ENCODE peak calls at places on chromosomes 7 and 10, in eight cellular contexts. M is RWPE1; K is AG09319; Q is neural progenitor cell; R is CD8-positive, alpha-beta T cell; T is left ventricle myocardium inferior; W is pancreas; P is GM12865. O is an unnamed sample.

GRCh38 chr10:28281726-28282325 is 21.0 kb downstream of the MPP7 start:
- DNase-seq in M (no peak), K (no peak), Q (peak; percentile 11), R (no peak), T (no peak), W (peak; percentile 48), P (no peak), O (no peak)

GRCh38 chr7:85405016-85405415 is 218.2 kb upstream of the SEMA3D start:
- DNase-seq in M (no peak), K (no peak), Q (no peak), R (no peak), T (no peak), W (no peak), P (no peak), O (no peak)

GRCh38 chr7:22666732-22667131 is 60.3 kb upstream of the IL6 start:
- DNase-seq in M (peak; percentile 45), K (no peak), Q (no peak), R (no peak), T (no peak), W (no peak), P (no peak), O (no peak)

GRCh38 chr7:128867842-128868623 is 5.4 kb downstream of the ATP6V1F start:
- DNase-seq in M (no peak), K (no peak), Q (no peak), R (no peak), T (no peak), W (no peak), P (no peak), O (no peak)

GRCh38 chr10:101319241-101319915 is 34.6 kb upstream of the BTRC start:
- DNase-seq in M (no peak), K (no peak), Q (peak; percentile 75), R (no peak), T (no peak), W (no peak), P (no peak), O (no peak)

GRCh38 chr7:85483205-85483604 is 296.3 kb upstream of the SEMA3D start:
- DNase-seq in M (no peak), K (peak; percentile 79), Q (no peak), R (no peak), T (no peak), W (no peak), P (no peak), O (no peak)

GRCh38 chr10:91924212-91925021 is 847 bp downstream of the BTAF1 start:
- DNase-seq in M (no peak), K (no peak), Q (no peak), R (no peak), T (no peak), W (no peak), P (no peak), O (no peak)

GRCh38 chr7:74338366-74339108 is 49.3 kb downstream of the CLIP2 start:
- DNase-seq in M (no peak), K (no peak), Q (no peak), R (no peak), T (no peak), W (no peak), P (no peak), O (no peak)

GRCh38 chr10:72175166-72175565 is 40.6 kb upstream of the ANAPC16 start:
- DNase-seq in M (no peak), K (no peak), Q (no peak), R (no peak), T (no peak), W (no peak), P (peak; percentile 47), O (no peak)

GRCh38 chr7:31735991-31736982 is 49.3 kb downstream of the PPP1R17 start:
- DNase-seq in M (peak; percentile 56), K (peak; percentile 11), Q (peak; percentile 80), R (no peak), T (peak; percentile 20), W (peak; percentile 43), P (peak; percentile 37), O (peak; percentile 75)

GRCh38 chr10:95906675-95907453 is 911 bp upstream of the CC2D2B start:
- DNase-seq in M (peak; percentile 54), K (peak; percentile 12), Q (peak; percentile 60), R (peak; percentile 20), T (peak; percentile 26), W (peak; percentile 19), P (peak; percentile 69), O (peak; percentile 51)
- TF ChIP-seq CTCF in M (no peak), K (peak; percentile 26), Q (no peak), R (no peak), T (peak; percentile 8), W (no peak), P (peak; percentile 18), O (no peak)

GRCh38 chr10:80506189-80506575 is 31.5 kb upstream of the SH2D4B start:
- DNase-seq in M (peak; percentile 92), K (no peak), Q (no peak), R (no peak), T (no peak), W (no peak), P (no peak), O (no peak)

GRCh38 chr10:80507484-80507880 is 30.2 kb upstream of the SH2D4B start:
- DNase-seq in M (no peak), K (no peak), Q (no peak), R (no peak), T (no peak), W (no peak), P (no peak), O (no peak)

GRCh38 chr10:80504897-80505465 is 32.7 kb upstream of the SH2D4B start:
- DNase-seq in M (no peak), K (no peak), Q (no peak), R (no peak), T (no peak), W (no peak), P (no peak), O (no peak)

GRCh38 chr10:80509108-80509402 is 28.6 kb upstream of the SH2D4B start:
- DNase-seq in M (no peak), K (no peak), Q (no peak), R (no peak), T (no peak), W (no peak), P (no peak), O (no peak)

GRCh38 chr10:80506836-80507483 is 30.7 kb upstream of the SH2D4B start:
- DNase-seq in M (no peak), K (no peak), Q (no peak), R (no peak), T (no peak), W (no peak), P (no peak), O (no peak)
- TF ChIP-seq CTCF in M (no peak), K (no peak), Q (no peak), R (no peak), T (no peak), W (no peak), P (no peak), O (no peak)

DNA sequence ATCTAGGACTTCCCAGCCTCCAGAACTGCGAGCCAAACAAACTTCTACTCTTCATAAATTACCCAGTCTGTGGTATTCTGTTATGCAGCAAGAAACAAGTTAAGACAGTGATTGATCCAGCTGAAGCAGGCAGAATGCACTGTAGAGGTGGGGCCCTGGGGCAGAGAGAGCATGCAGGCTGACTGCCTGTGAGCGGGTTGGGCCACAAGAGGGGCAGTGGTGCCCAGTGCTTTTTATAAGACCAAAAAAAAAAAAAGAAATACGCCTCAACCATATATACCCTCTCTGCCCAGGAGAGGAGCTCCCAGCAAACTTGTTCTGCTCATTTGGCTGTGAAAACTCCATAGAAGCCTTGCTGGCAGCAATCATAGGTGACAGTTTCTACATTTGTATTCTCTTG is 104.7 kb downstream of the SORBS1 start:
- DNase-seq in M (peak; percentile 26), K (no peak), Q (no peak), R (no peak), T (no peak), W (no peak), P (no peak), O (no peak)
- TF ChIP-seq CTCF in M (no peak), K (no peak), Q (no peak), R (no peak), T (peak; percentile 40), W (no peak), P (no peak), O (no peak)

GRCh38 chr10:15426558-15426957 is 55.5 kb upstream of the FAM171A1 start:
- DNase-seq in M (no peak), K (no peak), Q (no peak), R (no peak), T (no peak), W (no peak), P (peak; percentile 25), O (no peak)

GRCh38 chr10:15430969-15431791 is 60.1 kb upstream of the FAM171A1 start:
- DNase-seq in M (no peak), K (no peak), Q (no peak), R (no peak), T (no peak), W (no peak), P (no peak), O (no peak)

GRCh38 chr10:15426115-15426514 is 55.0 kb upstream of the FAM171A1 start:
- DNase-seq in M (no peak), K (no peak), Q (no peak), R (no peak), T (no peak), W (no peak), P (no peak), O (no peak)

GRCh38 chr10:15427836-15428414 is 56.8 kb upstream of the FAM171A1 start:
- DNase-seq in M (no peak), K (no peak), Q (peak; percentile 62), R (no peak), T (no peak), W (no peak), P (peak; percentile 5), O (no peak)
- TF ChIP-seq CTCF in M (peak; percentile 44), K (peak; percentile 51), Q (peak; percentile 80), R (peak; percentile 18), T (peak; percentile 65), W (peak; percentile 13), P (peak; percentile 15), O (peak; percentile 38)

DNA sequence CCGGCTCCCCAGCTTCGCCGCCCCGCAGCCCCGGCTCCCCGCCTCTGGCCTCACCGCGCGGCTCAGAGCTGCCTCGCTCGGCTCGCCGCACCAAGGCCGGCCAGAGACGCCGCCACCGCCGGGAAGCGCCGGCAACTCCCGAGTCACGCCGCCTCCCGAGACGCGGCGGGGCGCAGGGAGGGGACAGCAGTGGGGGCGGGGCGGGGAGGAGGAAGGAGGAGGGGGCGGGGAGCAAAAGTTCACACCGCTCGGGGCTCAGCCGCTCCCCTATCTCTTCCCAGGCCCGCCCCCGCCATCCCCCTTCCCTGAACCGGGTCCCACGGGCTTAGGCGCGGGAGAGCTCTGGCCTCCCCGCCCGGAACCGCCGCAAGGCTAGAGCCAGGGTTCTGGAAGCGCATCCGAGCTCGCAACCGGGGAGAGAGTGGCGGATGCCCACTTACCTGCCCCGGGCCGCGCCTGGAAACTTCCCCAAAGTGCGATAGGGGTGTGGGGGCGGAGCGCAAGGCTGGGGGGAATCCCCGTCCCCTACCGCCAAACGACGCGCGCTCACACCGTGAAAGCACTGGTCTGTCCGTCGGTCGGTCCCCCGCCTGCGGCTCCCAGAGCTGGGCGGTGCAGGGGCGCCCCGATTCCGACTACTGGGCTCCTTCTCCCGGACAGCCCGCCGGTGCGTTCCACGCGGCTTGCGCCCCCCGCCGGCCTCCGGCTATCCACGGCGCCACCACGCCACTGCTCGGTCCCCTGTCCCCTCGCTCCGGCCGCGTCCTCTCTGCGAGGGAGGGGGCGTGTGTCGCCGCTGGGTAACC is 925 bp downstream of the CHST15 start:
- DNase-seq in M (peak; percentile 70), K (no peak), Q (peak; percentile 87), R (no peak), T (peak; percentile 64), W (peak; percentile 41), P (peak; percentile 42), O (peak; percentile 72)
- TF ChIP-seq CTCF in M (peak; percentile 24), K (peak; percentile 9), Q (peak; percentile 26), R (no peak), T (no peak), W (no peak), P (no peak), O (no peak)

O was measured in mesothelial cell of epicardium.